ENCODE peak calls at places on chromosomes 4 and X, in seven cellular contexts. B, X, C, E, O, Y and K are unnamed samples.

GRCh38 chr4:15963001-15963451 is at the start of gene FGFBP2:
- DNase-seq in B (peak), X (peak), C (peak), E (peak), O (peak), Y (peak), K (peak)

GRCh38 chr4:186932196-186932595 is 208.5 kb upstream of the FAT1 start:
- DNase-seq in B (no peak), X (no peak), C (no peak), E (peak), O (no peak), Y (no peak), K (peak)

GRCh38 chr4:186200436-186201409 is 9.4 kb downstream of the CYP4V2 start:
- DNase-seq in B (no peak), X (no peak), C (no peak), E (peak), O (no peak), Y (no peak), K (no peak)

GRCh38 chr4:188198980-188199792 is 59.9 kb downstream of the TRIML1 start:
- DNase-seq in B (no peak), X (no peak), C (no peak), E (no peak), O (no peak), Y (no peak), K (no peak)

GRCh38 chr4:173057906-173058305 is 110.7 kb upstream of the GALNT7 start:
- DNase-seq in B (no peak), X (no peak), C (no peak), E (no peak), O (no peak), Y (no peak), K (peak)

GRCh38 chr4:61202638-61203495 is 2.7 kb downstream of the ADGRL3 start:
- DNase-seq in B (peak), X (no peak), C (peak), E (peak), O (no peak), Y (no peak), K (peak)

GRCh38 chr4:41882622-41883347 is 52.4 kb upstream of the TMEM33 start:
- DNase-seq in B (peak), X (peak), C (peak), E (peak), O (no peak), Y (peak), K (peak)

GRCh38 chr4:13989496-13989895 is 362.0 kb upstream of the BOD1L1 start:
- DNase-seq in B (no peak), X (no peak), C (no peak), E (no peak), O (no peak), Y (no peak), K (peak)

GRCh38 chr4:77930876-77931275 is 68.2 kb downstream of the MRPL1 start:
- DNase-seq in B (no peak), X (no peak), C (no peak), E (no peak), O (no peak), Y (no peak), K (no peak)

GRCh38 chrX:39643533-39643932 is 454.2 kb downstream of the BCOR start:
- DNase-seq in B (no peak), X (no peak), C (no peak), E (no peak), O (no peak), Y (no peak), K (no peak)

GRCh38 chr4:128303986-128304385 is 16.4 kb upstream of the PGRMC2 start:
- DNase-seq in B (no peak), X (no peak), C (no peak), E (no peak), O (no peak), Y (no peak), K (no peak)

GRCh38 chrX:136325377-136325776 is 24.6 kb downstream of the ADGRG4 start:
- DNase-seq in B (no peak), X (no peak), C (no peak), E (no peak), O (no peak), Y (no peak), K (no peak)

GRCh38 chr4:2036327-2036726 is 22.8 kb upstream of the NAT8L start:
- DNase-seq in B (no peak), X (no peak), C (no peak), E (no peak), O (no peak), Y (no peak), K (no peak)

GRCh38 chr4:112069110-112069509 is 76.1 kb upstream of the FAM241A start:
- DNase-seq in B (no peak), X (no peak), C (no peak), E (no peak), O (no peak), Y (no peak), K (no peak)

GRCh38 chr4:83212041-83212851 is 72.4 kb downstream of the COQ2 start:
- DNase-seq in B (no peak), X (no peak), C (no peak), E (no peak), O (no peak), Y (peak), K (no peak)